ENCODE peak calls at places on chromosome 19, in four cellular contexts. D, C, F and A are unnamed samples.

GRCh38 chr19:34482380-34483250 is 1.1 kb downstream of the WTIP start:
- DNase-seq in D (peak), C (no peak), F (no peak), A (no peak)

GRCh38 chr19:39401549-39402416 is 4.9 kb upstream of the ZFP36 start:
- DNase-seq in D (no peak), C (no peak), F (peak), A (no peak)

GRCh38 chr19:44621367-44621766 is 8.0 kb downstream of the IGSF23 start:
- DNase-seq in D (no peak), C (no peak), F (no peak), A (no peak)

GRCh38 chr19:3618144-3618810 is 8.3 kb downstream of the CACTIN start:
- DNase-seq in D (peak), C (no peak), F (no peak), A (no peak)

GRCh38 chr19:8306235-8307054 is 1.7 kb downstream of the CD320 start:
- DNase-seq in D (no peak), C (no peak), F (no peak), A (no peak)

GRCh38 chr19:7460562-7460966 is 28.3 kb downstream of the PEX11G start:
- DNase-seq in D (no peak), C (no peak), F (no peak), A (no peak)

GRCh38 chr19:6041991-6042421 is 64.1 kb upstream of the RANBP3 start:
- DNase-seq in D (no peak), C (no peak), F (no peak), A (no peak)

GRCh38 chr19:5059767-5060166 is 90.9 kb downstream of the KDM4B start:
- DNase-seq in D (no peak), C (no peak), F (no peak), A (no peak)

GRCh38 chr19:40627486-40628279 is 26.5 kb downstream of the LTBP4 start:
- DNase-seq in D (peak), C (no peak), F (no peak), A (no peak)

GRCh38 chr19:35266149-35266903 is 2.4 kb upstream of the USF2 start:
- DNase-seq in D (no peak), C (no peak), F (no peak), A (no peak)

GRCh38 chr19:16605552-16605951 is 22.5 kb downstream of the MED26 start:
- DNase-seq in D (peak), C (no peak), F (no peak), A (no peak)

GRCh38 chr19:15225797-15226196 is 6.5 kb downstream of the EPHX3 start:
- DNase-seq in D (peak), C (no peak), F (no peak), A (no peak)

GRCh38 chr19:49492573-49493411 is 3.4 kb upstream of the RPS11 start:
- DNase-seq in D (no peak), C (no peak), F (no peak), A (no peak)

GRCh38 chr19:1495799-1496713 is 5.1 kb downstream of the REEP6 start:
- DNase-seq in D (no peak), C (no peak), F (no peak), A (no peak)

GRCh38 chr19:49983645-49984229 is 22.8 kb upstream of the SIGLEC11 start:
- DNase-seq in D (peak), C (no peak), F (peak), A (peak)

GRCh38 chr19:38543807-38544568 is 73.8 kb downstream of the MAP4K1 start:
- DNase-seq in D (peak), C (no peak), F (peak), A (peak)

GRCh38 chr19:38062959-38063786 is 156.2 kb downstream of the SIPA1L3 start:
- DNase-seq in D (peak), C (no peak), F (no peak), A (no peak)

GRCh38 chr19:28556371-28556770 is 656.6 kb downstream of the UQCRFS1 start:
- DNase-seq in D (no peak), C (no peak), F (no peak), A (no peak)

GRCh38 chr19:54041969-54042606 is 21.6 kb downstream of the VSTM1 start:
- DNase-seq in D (no peak), C (no peak), F (no peak), A (no peak)

GRCh38 chr19:46216612-46217011 is 12.9 kb upstream of the IGFL1 start:
- DNase-seq in D (no peak), C (no peak), F (no peak), A (no peak)

GRCh38 chr19:1814833-1815604 is 2.9 kb upstream of the ATP8B3 start:
- DNase-seq in D (no peak), C (no peak), F (no peak), A (no peak)

GRCh38 chr19:46080561-46080960 is 39.8 kb upstream of the IGFL4 start:
- DNase-seq in D (no peak), C (no peak), F (no peak), A (no peak)

GRCh38 chr19:2553510-2553909 is 77.6 kb downstream of the GADD45B start:
- DNase-seq in D (no peak), C (no peak), F (no peak), A (no peak)

GRCh38 chr19:2722541-2723344 is 1.6 kb upstream of the DIRAS1 start:
- DNase-seq in D (peak), C (no peak), F (no peak), A (no peak)

GRCh38 chr19:35513975-35514809 is 743 bp upstream of the DMKN start:
- DNase-seq in D (no peak), C (no peak), F (peak), A (no peak)

GRCh38 chr19:1952635-1953034 is 11.7 kb downstream of the CSNK1G2 start:
- DNase-seq in D (no peak), C (no peak), F (no peak), A (no peak)

GRCh38 chr19:48636859-48637448 is at the start of gene DBP:
- DNase-seq in D (peak), C (no peak), F (no peak), A (no peak)

GRCh38 chr19:29682236-29682895 is 17.1 kb downstream of the PLEKHF1 start:
- DNase-seq in D (no peak), C (no peak), F (no peak), A (no peak)

GRCh38 chr19:16828990-16829821 is at the start of gene SIN3B:
- DNase-seq in D (peak), C (peak), F (peak), A (peak)

GRCh38 chr19:2436926-2437325 is 9.5 kb upstream of the TIMM13 start:
- DNase-seq in D (no peak), C (no peak), F (no peak), A (no peak)

GRCh38 chr19:16588089-16588823 is 16.0 kb upstream of the SLC35E1 start:
- DNase-seq in D (peak), C (no peak), F (no peak), A (no peak)

GRCh38 chr19:39843919-39844793 is 2.0 kb downstream of the FBL start:
- DNase-seq in D (peak), C (no peak), F (no peak), A (no peak)

GRCh38 chr19:30227661-30228112 is 144.5 kb upstream of the ZNF536 start:
- DNase-seq in D (peak), C (no peak), F (peak), A (peak)

GRCh38 chr19:1206733-1207301 is 1.2 kb downstream of the STK11 start:
- DNase-seq in D (no peak), C (no peak), F (no peak), A (no peak)

GRCh38 chr19:13817018-13817614 is 21.9 kb downstream of the ZSWIM4 start:
- DNase-seq in D (no peak), C (peak), F (no peak), A (no peak)

GRCh38 chr19:13821292-13821691 is 26.0 kb downstream of the ZSWIM4 start:
- DNase-seq in D (no peak), C (no peak), F (no peak), A (no peak)

GRCh38 chr19:13819242-13819641 is 24.0 kb downstream of the ZSWIM4 start:
- DNase-seq in D (no peak), C (no peak), F (no peak), A (no peak)

GRCh38 chr19:13814550-13814949 is 19.3 kb downstream of the ZSWIM4 start:
- DNase-seq in D (no peak), C (no peak), F (no peak), A (no peak)

GRCh38 chr19:13817615-13818371 is 22.6 kb downstream of the ZSWIM4 start:
- DNase-seq in D (no peak), C (peak), F (no peak), A (no peak)
- TF ChIP-seq YY1 in D (no peak), C (no peak), F (no peak), A (no peak)

GRCh38 chr19:12722566-12723382 is 958 bp downstream of the TNPO2 start:
- DNase-seq in D (peak), C (peak), F (peak), A (peak)
- H3K9ac ChIP-seq in D (peak), C (peak), F (peak), A (peak)

DNA sequence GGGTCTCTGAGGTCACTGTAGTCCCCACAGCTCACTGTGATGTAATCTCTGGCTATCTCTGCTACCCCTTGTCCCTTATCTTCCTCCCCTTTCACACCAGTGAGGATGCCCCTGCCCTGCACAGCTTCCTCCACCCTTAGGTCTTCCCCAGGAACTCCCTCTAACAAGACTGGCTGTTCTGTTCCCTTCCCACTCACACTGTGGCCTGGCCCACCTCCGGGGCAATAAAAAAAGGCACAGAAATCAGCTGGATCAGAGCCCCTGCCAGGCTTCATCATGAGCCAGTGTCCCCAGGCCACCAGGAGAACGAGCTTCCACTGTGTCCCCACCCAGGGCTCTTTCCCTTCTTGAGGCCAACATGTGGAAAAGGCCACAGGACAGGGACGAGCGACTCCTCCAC is 4.6 kb downstream of the CEACAM3 start:
- DNase-seq in D (no peak), C (no peak), F (no peak), A (no peak)
- TF ChIP-seq YY1 in D (no peak), C (no peak), F (no peak), A (no peak)

DNA sequence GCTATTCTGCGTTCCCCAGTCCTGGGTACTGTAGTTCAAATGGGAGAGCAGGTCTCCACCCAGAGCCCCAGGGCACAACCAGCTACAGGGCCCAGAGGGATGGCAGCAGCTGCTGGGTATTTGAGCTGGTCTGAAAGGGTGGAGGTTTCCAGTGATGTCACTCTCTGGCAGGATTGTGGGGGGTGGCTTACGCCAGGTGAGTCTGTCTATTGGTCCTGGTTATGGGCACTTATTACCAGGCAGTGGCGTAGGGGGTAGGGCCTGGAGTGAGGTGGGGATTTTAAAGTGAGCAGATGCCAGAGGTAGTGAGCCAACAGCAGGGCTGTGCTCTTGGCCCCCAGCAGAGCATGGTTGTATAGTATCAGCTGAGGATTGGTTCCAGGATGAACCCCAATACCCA is 6.2 kb downstream of the RPS19 start:
- DNase-seq in D (peak), C (no peak), F (no peak), A (no peak)
- H3K9ac ChIP-seq in D (no peak), C (no peak), F (no peak), A (peak)